ENCODE peak calls at places on chromosomes 1 and 21, in ten cellular contexts. X is right cardiac atrium; J is HL-60; A is CD4-positive, alpha-beta T cell; D is fibroblast of lung; N is thoracic aorta; Q is SJSA1; C is uterus; Y is HAP-1; V is kidney epithelial cell. W is an unnamed sample.

GRCh38 chr1:119808972-119809550 is 2.2 kb downstream of the REG4 start:
- DNase-seq in D (peak; percentile 74), X (peak; percentile 62), J (peak; percentile 55), A (peak; percentile 55), Q (peak; percentile 44), C (peak; percentile 53), V (peak; percentile 31), N (no peak), Y (peak; percentile 53), W (peak; percentile 68)

GRCh38 chr1:179145521-179145920 is 63.7 kb downstream of the TOR3A start:
- DNase-seq in J (no peak), V (no peak), C (no peak), Y (no peak), N (no peak), Q (no peak), X (no peak), A (no peak), D (no peak), W (no peak)

GRCh38 chr1:25065246-25066238 is 135.5 kb upstream of the RUNX3 start:
- DNase-seq in D (peak; percentile 57), V (no peak), Q (peak; percentile 78), X (no peak), C (no peak), N (no peak), J (peak; percentile 43), A (no peak), Y (no peak), W (no peak)

GRCh38 chr21:42063578-42064521 is 7.3 kb upstream of the UMODL1 start:
- DNase-seq in Y (no peak), V (no peak), C (no peak), N (no peak), J (peak; percentile 79), A (peak; percentile 49), D (no peak), X (peak; percentile 21), Q (no peak), W (no peak)

GRCh38 chr1:119647228-119647733 is 785 bp downstream of the ZNF697 start:
- DNase-seq in V (no peak), Y (no peak), Q (peak; percentile 33), D (no peak), N (no peak), X (peak; percentile 39), J (no peak), C (peak; percentile 19), A (no peak), W (no peak)

GRCh38 chr1:232648316-232648715 is 18.4 kb upstream of the SIPA1L2 start:
- DNase-seq in D (no peak), X (no peak), J (no peak), Y (no peak), Q (no peak), V (no peak), C (no peak), N (no peak), A (no peak), W (no peak)

GRCh38 chr1:203463469-203464062 is 12.0 kb upstream of the PRELP start:
- DNase-seq in A (no peak), D (peak; percentile 60), N (no peak), C (peak; percentile 75), Q (no peak), Y (no peak), J (no peak), V (no peak), X (no peak), W (no peak)

GRCh38 chr1:36203027-36203553 is 21.2 kb upstream of the THRAP3 start:
- DNase-seq in X (no peak), V (no peak), Y (no peak), D (no peak), N (no peak), C (no peak), A (no peak), Q (no peak), J (no peak), W (no peak)

GRCh38 chr1:106276856-106277255 is 779.6 kb upstream of the PRMT6 start:
- DNase-seq in A (no peak), C (no peak), Y (no peak), N (no peak), Q (no peak), D (peak; percentile 50), V (no peak), J (no peak), X (no peak), W (no peak)

GRCh38 chr1:106278706-106279105 is 777.8 kb upstream of the PRMT6 start:
- DNase-seq in J (no peak), Y (no peak), X (no peak), Q (no peak), D (no peak), A (no peak), C (no peak), V (no peak), N (no peak), W (no peak)

GRCh38 chr1:106277786-106278185 is 778.7 kb upstream of the PRMT6 start:
- DNase-seq in C (no peak), X (no peak), Y (no peak), A (no peak), N (no peak), Q (no peak), J (no peak), V (no peak), D (no peak), W (no peak)
- H3K27me3 ChIP-seq in C (no peaks in the 10 kb centered on the region), X (no peaks in the 10 kb centered on the region), Y (no peaks in the 10 kb centered on the region), A (no peaks in the 10 kb centered on the region), N (no peaks in the 10 kb centered on the region), Q (no peaks in the 10 kb centered on the region), J (no peaks in the 10 kb centered on the region), V (no peaks in the 10 kb centered on the region), D (no peaks in the 10 kb centered on the region), W (no peaks in the 10 kb centered on the region)

DNA sequence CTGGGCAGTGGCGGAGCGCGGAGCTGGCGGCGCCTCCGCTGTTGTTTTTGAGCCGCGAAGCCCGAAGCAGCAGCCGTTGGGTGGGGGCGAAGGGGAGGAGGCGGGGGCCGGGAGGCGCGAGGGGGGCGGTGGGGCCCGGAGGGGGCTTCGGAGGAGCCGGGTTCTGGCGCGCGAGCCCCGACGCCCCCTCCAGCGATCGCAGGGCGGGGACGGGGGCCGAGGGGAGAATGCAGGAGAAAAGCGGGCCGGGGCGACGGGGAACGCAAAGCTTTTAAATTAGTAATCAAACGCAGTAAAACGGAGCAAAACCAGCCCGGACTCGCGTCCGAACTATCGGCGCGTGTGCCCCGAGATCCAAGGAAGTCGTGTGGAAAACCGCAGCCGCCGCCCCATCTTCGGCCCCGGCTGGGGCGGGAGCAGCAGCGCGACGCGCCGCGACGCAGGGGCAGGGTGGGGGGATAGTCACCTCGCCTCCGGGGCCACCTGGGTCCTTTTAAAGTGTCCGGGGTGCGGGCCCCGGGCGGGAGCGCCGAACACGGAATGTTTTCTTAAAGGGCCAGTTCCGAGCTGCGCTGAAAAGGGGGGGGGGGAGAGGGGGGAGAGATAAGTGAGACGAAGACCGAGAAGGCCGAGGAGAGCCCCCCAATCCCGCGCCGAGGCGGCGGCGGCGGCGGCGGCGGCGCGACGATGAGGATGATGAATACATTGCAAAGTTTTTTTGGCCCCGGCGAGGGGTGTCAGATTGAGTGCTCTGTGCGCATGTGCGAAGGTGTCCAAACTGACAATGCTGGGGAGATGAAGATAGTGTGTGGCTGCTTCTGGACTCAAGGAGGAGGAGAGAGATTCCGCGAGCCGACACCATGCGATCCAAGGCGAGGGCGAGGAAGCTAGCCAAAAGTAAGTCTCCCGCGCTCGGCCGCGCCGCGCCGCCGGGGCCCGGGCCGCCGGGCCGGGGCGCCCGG is at the start of gene PRDM16:
- DNase-seq in A (no peak), C (peak; percentile 22), N (no peak), J (peak; percentile 9), Q (peak; percentile 14), X (peak; percentile 28), V (no peak), Y (peak; percentile 72), D (peak; percentile 41), W (no peak)
- H3K27me3 ChIP-seq in A (peaks cover 60% of the 10 kb centered on the region), C (peaks cover 60% of the 10 kb centered on the region), N (no peaks in the 10 kb centered on the region), J (peaks cover 51% of the 10 kb centered on the region), Q (peaks cover 28% of the 10 kb centered on the region), X (no peaks in the 10 kb centered on the region), V (peaks cover 91% of the 10 kb centered on the region), Y (no peaks in the 10 kb centered on the region), D (peaks cover 26% of the 10 kb centered on the region), W (peaks cover 69% of the 10 kb centered on the region)

GRCh38 chr1:53415432-53415831 is 43.8 kb upstream of the DMRTB1 start:
- DNase-seq in Y (no peak), J (no peak), D (no peak), V (no peak), A (no peak), Q (no peak), C (no peak), N (no peak), X (no peak), W (no peak)

GRCh38 chr1:53414632-53415031 is 44.6 kb upstream of the DMRTB1 start:
- DNase-seq in D (no peak), N (no peak), C (no peak), A (no peak), J (no peak), V (no peak), Q (no peak), X (no peak), Y (no peak), W (no peak)

GRCh38 chr1:53420331-53420730 is 38.9 kb upstream of the DMRTB1 start:
- DNase-seq in X (no peak), V (no peak), A (no peak), Q (no peak), Y (no peak), C (no peak), N (no peak), J (no peak), D (no peak), W (no peak)

GRCh38 chr1:53416264-53416663 is 42.9 kb upstream of the DMRTB1 start:
- DNase-seq in Q (no peak), Y (peak; percentile 34), X (no peak), D (no peak), J (no peak), C (no peak), V (no peak), A (no peak), N (no peak), W (no peak)

GRCh38 chr1:53417003-53417402 is 42.2 kb upstream of the DMRTB1 start:
- DNase-seq in X (no peak), D (no peak), C (no peak), V (no peak), N (no peak), Y (no peak), J (no peak), Q (no peak), A (no peak), W (no peak)
- H3K27me3 ChIP-seq in X (no peaks in the 10 kb centered on the region), D (peaks cover 25% of the 10 kb centered on the region), C (no peaks in the 10 kb centered on the region), V (no peaks in the 10 kb centered on the region), N (no peaks in the 10 kb centered on the region), Y (no peaks in the 10 kb centered on the region), J (no peaks in the 10 kb centered on the region), Q (peaks cover 12% of the 10 kb centered on the region), A (no peaks in the 10 kb centered on the region), W (no peaks in the 10 kb centered on the region)

GRCh38 chr1:3367376-3367775 is 87.1 kb upstream of the ARHGEF16 start:
- DNase-seq in N (no peak), C (no peak), Q (no peak), X (no peak), V (no peak), J (no peak), Y (no peak), D (no peak), A (no peak), W (no peak)

GRCh38 chr1:3366181-3367051 is 88.0 kb upstream of the ARHGEF16 start:
- DNase-seq in V (no peak), A (no peak), X (peak; percentile 77), Q (no peak), D (peak; percentile 38), C (no peak), N (no peak), Y (peak; percentile 7), J (no peak), W (no peak)

GRCh38 chr1:3364983-3365382 is 89.5 kb upstream of the ARHGEF16 start:
- DNase-seq in Y (no peak), D (no peak), J (no peak), N (no peak), X (no peak), C (no peak), Q (no peak), A (no peak), V (no peak), W (no peak)

GRCh38 chr1:3364526-3364925 is 89.9 kb upstream of the ARHGEF16 start:
- DNase-seq in J (no peak), D (no peak), N (no peak), C (no peak), Y (no peak), V (no peak), Q (no peak), X (no peak), A (no peak), W (no peak)

GRCh38 chr1:3365519-3366158 is 88.8 kb upstream of the ARHGEF16 start:
- DNase-seq in V (no peak), N (no peak), A (no peak), C (no peak), X (no peak), D (no peak), J (no peak), Q (no peak), Y (no peak), W (no peak)
- H3K27me3 ChIP-seq in V (peaks cover 48% of the 10 kb centered on the region), N (no peaks in the 10 kb centered on the region), A (no peaks in the 10 kb centered on the region), C (no peaks in the 10 kb centered on the region), X (no peaks in the 10 kb centered on the region), D (no peaks in the 10 kb centered on the region), J (peaks cover 14% of the 10 kb centered on the region), Q (peaks cover 8% of the 10 kb centered on the region), Y (peaks cover 17% of the 10 kb centered on the region), W (no peaks in the 10 kb centered on the region)

W was measured in iPS DF 6.9.